ENCODE peak calls at places on chromosome 14, in eight cellular contexts. O is GM23338, J is thoracic aorta, W is RWPE1, K is Peyer's patch, A is A549, I is HCT116, H is right lobe of liver. N is an unnamed sample.

GRCh38 chr14:88765130-88765529 is 27.6 kb downstream of the EML5 start:
- DNase-seq in J (no peak), O (no peak), K (no peak), H (no peak), W (no peak), I (no peak), A (no peak), N (no peak)

GRCh38 chr14:35533357-35534129 is 421 bp upstream of the INSM2 start:
- DNase-seq in K (peak), J (no peak), I (no peak), A (peak), O (peak), H (peak), W (peak), N (peak)

GRCh38 chr14:68692916-68693771 is 99.7 kb downstream of the ZFP36L1 start:
- DNase-seq in H (peak), J (no peak), K (no peak), A (no peak), W (no peak), O (no peak), I (no peak), N (no peak)

GRCh38 chr14:34262511-34262910 is 199.5 kb downstream of the SPTSSA start:
- DNase-seq in J (no peak), I (no peak), A (no peak), K (no peak), H (no peak), O (no peak), W (no peak), N (no peak)

GRCh38 chr14:28773176-28773575 is 6.6 kb downstream of the FOXG1 start:
- DNase-seq in W (no peak), K (no peak), A (no peak), J (no peak), I (no peak), O (no peak), H (no peak), N (no peak)

GRCh38 chr14:102517412-102518062 is 8.0 kb upstream of the ANKRD9 start:
- DNase-seq in J (no peak), O (peak), H (peak), W (no peak), I (no peak), A (no peak), K (peak), N (no peak)

GRCh38 chr14:32104803-32105202 is 27.7 kb downstream of the ARHGAP5 start:
- DNase-seq in K (no peak), I (no peak), O (no peak), J (no peak), H (no peak), A (no peak), W (no peak), N (no peak)

GRCh38 chr14:56247495-56248087 is 129.4 kb downstream of the PELI2 start:
- DNase-seq in W (peak), A (no peak), J (no peak), H (no peak), O (peak), K (no peak), I (peak), N (no peak)

GRCh38 chr14:58836303-58836702 is 198.5 kb downstream of the DACT1 start:
- DNase-seq in I (no peak), O (no peak), K (no peak), J (no peak), W (no peak), A (no peak), H (no peak), N (no peak)

GRCh38 chr14:97709552-97709951 is 912.4 kb downstream of the VRK1 start:
- DNase-seq in H (no peak), O (no peak), K (no peak), J (no peak), I (no peak), W (no peak), A (no peak), N (no peak)

GRCh38 chr14:52318057-52318456 is 3.9 kb downstream of the PTGER2 start:
- DNase-seq in W (no peak), I (no peak), J (no peak), O (no peak), H (no peak), A (no peak), K (no peak), N (no peak)

GRCh38 chr14:22010532-22011242 is 337.1 kb upstream of the OR4E1 start:
- DNase-seq in O (no peak), A (no peak), H (no peak), I (no peak), W (no peak), J (no peak), K (no peak), N (no peak)
- H3K27ac ChIP-seq in O (no peak), A (no peak), H (no peak), I (no peak), W (no peak), J (no peak), K (no peak), N (peak)

GRCh38 chr14:105430535-105430934 is 10.9 kb downstream of the MTA1 start:
- DNase-seq in H (no peak), K (no peak), O (no peak), A (no peak), W (peak), I (peak), J (no peak), N (no peak)
- H3K27ac ChIP-seq in H (no peak), K (no peak), O (no peak), A (peak), W (peak), I (peak), J (peak), N (no peak)

DNA sequence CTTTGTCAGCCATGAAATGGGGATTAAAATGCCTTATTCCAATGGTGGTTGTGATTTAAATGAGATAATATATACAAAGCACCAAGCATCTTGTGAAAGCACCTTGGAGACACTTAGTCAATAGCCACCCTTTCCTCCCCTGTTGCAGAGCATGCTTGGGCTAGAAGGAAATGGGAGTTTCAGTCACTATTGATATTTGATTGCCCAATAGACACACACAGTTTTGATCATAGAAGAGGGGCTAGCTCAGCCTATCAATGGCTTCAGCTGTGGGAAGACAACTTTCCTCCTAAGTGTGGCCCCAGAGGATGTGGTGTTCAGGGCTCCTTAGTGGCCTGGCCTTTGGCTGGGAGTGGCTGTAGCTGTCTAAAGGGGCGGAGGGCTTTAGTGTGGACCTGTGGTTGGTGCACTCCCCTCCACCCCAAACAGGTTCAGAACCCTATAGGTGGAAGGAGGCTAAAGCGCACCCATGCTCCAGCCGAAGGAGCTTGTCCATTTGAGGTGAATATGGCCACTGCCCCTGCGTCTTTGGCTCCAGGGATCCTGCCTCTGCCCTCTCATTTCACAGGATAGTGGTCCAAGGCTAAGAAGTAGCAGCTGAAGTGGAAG is 132.3 kb downstream of the TMEM30B start:
- DNase-seq in K (no peak), A (no peak), O (no peak), I (no peak), H (no peak), J (no peak), W (no peak), N (no peak)
- H3K27ac ChIP-seq in K (no peak), A (no peak), O (no peak), I (peak), H (no peak), J (peak), W (no peak), N (no peak)

DNA sequence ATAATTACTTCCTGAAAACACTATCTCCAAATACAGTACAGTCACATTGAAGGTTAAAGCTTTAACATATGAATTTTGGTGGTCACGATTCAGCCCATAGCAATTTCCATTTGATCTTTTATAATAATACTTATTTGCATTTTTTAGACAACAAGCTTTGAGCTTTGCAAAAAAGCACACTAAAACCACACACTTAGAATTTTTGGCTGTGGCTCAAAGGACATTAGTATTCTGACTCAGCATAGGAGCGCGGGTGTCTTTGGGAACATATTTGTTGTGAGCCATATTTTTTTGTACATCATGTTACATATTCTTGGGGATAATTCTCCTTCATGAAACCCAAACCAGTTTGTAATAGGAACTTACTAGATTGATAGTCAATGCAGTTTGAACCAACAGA is 808.2 kb upstream of the FBXO33 start:
- DNase-seq in J (no peak), W (no peak), A (no peak), K (no peak), O (no peak), H (no peak), I (no peak), N (no peak)
- H3K27ac ChIP-seq in J (no peak), W (no peak), A (no peak), K (no peak), O (no peak), H (no peak), I (no peak), N (no peak)

GRCh38 chr14:26282578-26282977 is 315.3 kb downstream of the NOVA1 start:
- DNase-seq in H (no peak), O (no peak), I (no peak), K (no peak), W (no peak), J (no peak), A (no peak), N (no peak)
- H3K27ac ChIP-seq in H (no peak), O (no peak), I (no peak), K (no peak), W (no peak), J (peak), A (peak), N (no peak)

GRCh38 chr14:99982449-99983250 is 82.6 kb upstream of the EVL start:
- DNase-seq in I (peak), A (peak), J (no peak), K (no peak), H (no peak), O (peak), W (peak), N (peak)

GRCh38 chr14:99983251-99984012 is 81.8 kb upstream of the EVL start:
- DNase-seq in J (no peak), O (no peak), W (no peak), K (no peak), A (no peak), H (no peak), I (no peak), N (no peak)

GRCh38 chr14:99980299-99980698 is 84.9 kb upstream of the EVL start:
- DNase-seq in W (no peak), H (no peak), O (no peak), A (no peak), K (no peak), J (no peak), I (no peak), N (peak)

GRCh38 chr14:99986416-99986815 is 78.8 kb upstream of the EVL start:
- DNase-seq in O (no peak), W (no peak), I (no peak), J (no peak), A (no peak), H (no peak), K (no peak), N (no peak)

DNA sequence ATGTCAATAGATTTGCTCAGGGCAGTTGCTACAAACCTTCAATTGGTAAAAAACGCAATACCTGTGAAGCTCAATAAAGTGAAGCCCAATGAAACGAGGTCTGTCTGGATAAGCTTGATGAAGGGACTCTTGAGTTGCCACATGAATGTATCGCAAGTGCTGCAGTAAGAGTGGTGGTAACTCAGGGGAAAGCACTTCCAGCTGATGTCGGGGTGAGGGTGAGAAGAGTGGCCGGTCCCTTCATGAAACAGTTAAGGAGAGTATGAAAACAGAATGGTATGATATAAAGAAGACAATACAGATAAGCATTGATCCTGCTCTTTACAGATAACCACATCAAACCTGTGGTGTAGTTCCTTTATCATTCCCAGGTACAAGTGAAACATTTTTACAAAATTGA is 83.4 kb upstream of the EVL start:
- DNase-seq in J (no peak), W (no peak), K (no peak), H (no peak), I (no peak), O (peak), A (no peak), N (no peak)
- H3K27ac ChIP-seq in J (no peak), W (no peak), K (no peak), H (no peak), I (no peak), O (no peak), A (no peak), N (no peak)

GRCh38 chr14:99573436-99574098 is 30.4 kb downstream of the CCDC85C start:
- DNase-seq in H (no peak), O (no peak), J (no peak), I (no peak), K (no peak), W (no peak), A (no peak), N (no peak)
- H3K27ac ChIP-seq in H (no peak), O (no peak), J (no peak), I (peak), K (peak), W (peak), A (peak), N (peak)

DNA sequence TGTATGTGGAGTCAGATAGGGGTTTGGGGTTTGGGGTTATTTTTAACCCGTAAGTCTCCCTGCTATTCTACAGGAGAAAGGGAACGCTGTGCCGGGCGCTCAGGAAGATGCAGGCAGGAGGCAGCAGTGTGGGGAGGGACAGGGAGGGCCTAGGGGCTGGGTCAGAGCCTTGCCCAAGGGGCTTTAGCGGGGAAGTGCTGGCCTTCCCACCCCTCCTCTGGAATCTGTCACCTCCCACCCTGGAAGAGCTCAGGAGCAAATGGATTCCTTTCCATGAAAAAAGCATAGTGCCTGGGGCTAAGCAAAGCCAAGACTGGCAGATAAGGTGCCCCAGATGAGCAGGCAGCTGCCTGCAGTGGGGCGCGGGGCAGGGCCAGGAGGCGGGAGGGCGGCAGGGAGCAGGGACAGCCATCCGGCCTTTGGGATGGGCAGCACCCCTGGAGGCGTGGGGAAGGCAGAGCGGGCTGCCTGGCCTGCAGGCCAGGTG is 7.3 kb upstream of the INF2 start:
- DNase-seq in I (no peak), O (peak), K (no peak), J (no peak), A (peak), W (peak), H (no peak), N (no peak)
- H3K27ac ChIP-seq in I (peak), O (peak), K (peak), J (peak), A (peak), W (peak), H (peak), N (peak)

N was measured in stomach.